ENCODE peak calls at places on chromosomes 2 and 18, in six cellular contexts. R is IMR-90, H is hepatocyte, T is endothelial cell, A is HCT116, W is mesothelial cell of epicardium. Y is an unnamed sample.

GRCh38 chr18:3623769-3624545 is 174.0 kb downstream of the TGIF1 start:
- DNase-seq in R (peak), H (peak), T (peak), A (peak), W (peak), Y (peak)

GRCh38 chr18:35239314-35239713 is 1.5 kb upstream of the ZNF397 start:
- DNase-seq in R (no peak), H (no peak), T (no peak), A (no peak), W (no peak), Y (no peak)

GRCh38 chr2:147554708-147555107 is 290.1 kb upstream of the ACVR2A start:
- DNase-seq in R (no peak), H (no peak), T (no peak), A (no peak), W (no peak), Y (no peak)

GRCh38 chr2:68463287-68463877 is 3.7 kb downstream of the FBXO48 start:
- DNase-seq in R (peak), H (peak), T (no peak), A (peak), W (no peak), Y (no peak)

GRCh38 chr18:62398291-62398690 is 73.2 kb downstream of the TNFRSF11A start:
- DNase-seq in R (no peak), H (no peak), T (no peak), A (no peak), W (no peak), Y (no peak)

GRCh38 chr2:58047969-58048368 is 1.4 kb downstream of the VRK2 start:
- DNase-seq in R (no peak), H (no peak), T (no peak), A (no peak), W (no peak), Y (no peak)

GRCh38 chr2:165369131-165369935 is 100.2 kb upstream of the CSRNP3 start:
- DNase-seq in R (no peak), H (peak), T (no peak), A (no peak), W (no peak), Y (peak)

GRCh38 chr2:19351914-19352697 is 6.3 kb downstream of the OSR1 start:
- DNase-seq in R (no peak), H (no peak), T (no peak), A (no peak), W (no peak), Y (no peak)

GRCh38 chr2:71742953-71743601 is 289.7 kb downstream of the DYSF start:
- DNase-seq in R (peak), H (peak), T (no peak), A (peak), W (no peak), Y (peak)

GRCh38 chr2:150606380-150607060 is 119.1 kb upstream of the RND3 start:
- DNase-seq in R (peak), H (no peak), T (no peak), A (no peak), W (no peak), Y (no peak)

GRCh38 chr2:105789745-105790466 is 45.2 kb downstream of the NCK2 start:
- DNase-seq in R (peak), H (no peak), T (no peak), A (no peak), W (no peak), Y (peak)

GRCh38 chr18:22391571-22392359 is 25.9 kb downstream of the CTAGE1 start:
- DNase-seq in R (peak), H (peak), T (no peak), A (no peak), W (peak), Y (peak)

GRCh38 chr2:215870986-215871385 is 142.4 kb downstream of the MREG start:
- DNase-seq in R (no peak), H (no peak), T (peak), A (peak), W (no peak), Y (peak)

GRCh38 chr18:79659733-79660132 is 19.9 kb upstream of the CTDP1 start:
- DNase-seq in R (no peak), H (no peak), T (no peak), A (no peak), W (no peak), Y (no peak)

GRCh38 chr18:79662051-79662450 is 17.6 kb upstream of the CTDP1 start:
- DNase-seq in R (no peak), H (no peak), T (no peak), A (no peak), W (no peak), Y (no peak)

DNA sequence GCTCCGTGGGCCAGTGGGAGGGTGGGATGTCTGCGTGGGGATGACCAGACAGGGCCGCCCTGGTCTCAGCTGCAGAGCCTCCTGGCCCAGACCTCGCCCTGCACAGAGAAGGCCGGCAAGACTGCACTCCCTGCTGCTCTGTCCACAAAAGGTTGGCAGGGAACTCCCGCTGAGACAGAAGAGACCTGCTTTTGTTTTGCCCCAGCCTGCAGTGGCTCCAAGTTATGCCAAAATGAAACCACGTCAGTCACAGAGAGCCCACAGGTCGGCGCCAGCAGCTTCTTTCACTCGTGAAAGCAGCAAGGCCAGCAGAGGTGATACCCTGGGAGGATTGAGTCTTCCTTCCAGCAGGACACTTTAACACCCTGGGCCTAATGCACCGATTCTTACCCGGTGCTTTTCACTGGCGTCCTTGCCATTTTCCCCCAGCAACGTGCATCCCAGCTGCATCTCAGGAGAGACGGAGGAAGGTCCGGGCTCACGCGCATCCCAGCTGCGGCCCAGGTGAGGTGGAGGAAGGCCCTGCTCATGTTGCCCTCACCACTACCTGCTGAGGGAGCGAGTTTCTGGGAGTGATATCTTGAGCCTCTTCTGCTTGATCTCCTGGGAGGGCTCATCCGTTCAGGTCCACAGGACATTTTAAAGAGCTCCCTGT is 22.1 kb upstream of the CTDP1 start:
- DNase-seq in R (no peak), H (no peak), T (no peak), A (no peak), W (no peak), Y (no peak)
- TF ChIP-seq CTCF in R (no peak), H (no peak), T (no peak), A (no peak), W (no peak), Y (peak)

GRCh38 chr2:189574793-189575475 is 5.7 kb downstream of the SLC40A1 start:
- DNase-seq in R (no peak), H (peak), T (no peak), A (no peak), W (no peak), Y (no peak)

GRCh38 chr2:189570565-189570964 is 10.0 kb downstream of the SLC40A1 start:
- DNase-seq in R (peak), H (no peak), T (no peak), A (no peak), W (no peak), Y (no peak)

GRCh38 chr2:189566046-189566445 is 14.5 kb downstream of the SLC40A1 start:
- DNase-seq in R (no peak), H (no peak), T (no peak), A (no peak), W (no peak), Y (no peak)

DNA sequence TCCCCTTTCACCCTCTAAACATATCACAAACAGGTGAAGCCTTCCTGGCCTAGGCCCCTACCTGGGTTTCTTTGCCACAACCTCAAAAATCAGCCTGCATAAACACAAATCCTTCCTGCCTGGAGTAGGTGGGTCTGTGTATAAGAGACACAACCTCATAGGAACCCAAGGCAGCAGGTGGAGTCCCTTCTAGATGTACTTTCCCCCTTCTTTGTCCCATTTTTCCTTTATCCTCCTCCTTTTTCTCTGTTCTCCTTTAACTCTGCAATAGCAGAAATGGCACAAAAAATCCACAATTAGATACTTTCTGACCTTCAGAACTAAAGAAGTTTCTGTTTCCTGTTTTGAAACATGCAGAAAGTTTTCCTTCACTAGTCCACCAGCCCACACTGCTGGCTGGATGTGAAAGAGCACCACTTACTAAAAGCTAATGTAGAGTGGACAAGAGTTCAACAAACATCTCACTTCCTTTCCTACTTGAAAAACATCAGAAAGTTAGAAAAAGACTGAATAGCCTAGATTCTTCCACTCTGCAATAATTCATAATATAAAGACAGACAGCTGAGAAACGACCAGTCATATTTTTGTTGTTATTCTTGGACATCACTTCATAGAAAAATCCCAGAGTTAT is 11.2 kb downstream of the SLC40A1 start:
- DNase-seq in R (peak), H (no peak), T (no peak), A (no peak), W (no peak), Y (no peak)
- TF ChIP-seq CTCF in R (peak), H (no peak), T (no peak), A (no peak), W (no peak), Y (no peak)

GRCh38 chr2:24929230-24929629 is 9.2 kb upstream of the ADCY3 start:
- DNase-seq in R (no peak), H (no peak), T (no peak), A (no peak), W (no peak), Y (no peak)
- TF ChIP-seq CTCF in R (no peak), H (no peak), T (no peak), A (no peak), W (no peak), Y (no peak)

GRCh38 chr2:16615687-16616615 is 49.7 kb downstream of the CYRIA start:
- DNase-seq in R (no peak), H (no peak), T (no peak), A (no peak), W (no peak), Y (no peak)
- TF ChIP-seq CTCF in R (no peak), H (no peak), T (no peak), A (no peak), W (no peak), Y (no peak)

DNA sequence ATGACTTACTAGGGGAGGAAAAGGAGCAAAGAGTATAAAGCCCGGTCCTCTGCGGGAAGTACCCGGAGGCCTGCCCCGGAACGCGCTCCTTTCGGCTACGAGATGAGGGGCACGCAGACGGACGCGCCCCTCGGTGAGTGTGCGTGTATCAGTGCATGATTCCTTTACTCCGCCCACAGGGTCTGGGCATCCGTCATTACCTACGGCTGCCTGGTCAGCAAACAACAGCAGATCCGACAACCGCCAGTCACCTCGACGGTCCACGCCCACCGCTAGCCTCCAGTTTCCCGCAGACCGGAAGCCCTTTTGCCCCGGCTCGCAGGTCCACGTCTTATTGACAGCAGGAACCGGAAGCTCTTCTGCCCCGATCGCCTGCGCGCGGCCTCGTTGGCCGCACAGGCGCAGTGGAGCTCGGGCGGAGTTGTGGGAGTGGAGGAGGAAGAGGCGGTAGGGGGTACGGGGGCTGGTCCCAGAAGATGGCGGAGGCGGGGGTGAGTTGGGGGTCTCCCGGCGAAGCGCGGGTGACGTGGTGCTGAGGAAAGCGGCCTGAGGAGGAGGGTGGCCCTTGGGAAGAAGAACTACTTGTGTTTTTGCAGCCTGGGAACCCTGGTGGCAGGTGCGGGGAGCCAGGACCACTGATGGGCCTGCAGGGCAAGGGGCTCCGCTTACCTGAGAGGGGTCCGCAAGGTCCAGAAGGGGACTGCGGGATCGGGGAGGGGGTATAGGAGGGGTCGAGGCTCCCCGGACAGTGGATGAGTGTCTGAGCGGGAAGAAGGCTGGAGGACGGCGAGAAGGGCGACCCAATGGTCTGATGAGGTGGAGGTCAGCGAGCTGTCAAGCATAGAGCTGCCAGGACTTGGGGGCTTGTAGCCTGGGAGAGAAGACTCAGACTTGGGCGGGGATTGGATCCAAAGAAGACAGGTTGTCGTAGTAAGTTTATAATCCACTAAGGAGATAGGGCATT is at the start of gene INSIG2:
- DNase-seq in R (peak), H (peak), T (peak), A (peak), W (peak), Y (peak)
- TF ChIP-seq CTCF in R (no peak), H (no peak), T (no peak), A (no peak), W (no peak), Y (no peak)

GRCh38 chr2:101550555-101550954 is 75.6 kb upstream of the RFX8 start:
- DNase-seq in R (no peak), H (no peak), T (no peak), A (no peak), W (no peak), Y (no peak)

GRCh38 chr2:101540518-101540917 is 65.6 kb upstream of the RFX8 start:
- DNase-seq in R (peak), H (no peak), T (no peak), A (no peak), W (no peak), Y (no peak)

GRCh38 chr2:101545940-101546339 is 71.0 kb upstream of the RFX8 start:
- DNase-seq in R (no peak), H (no peak), T (no peak), A (no peak), W (no peak), Y (no peak)

GRCh38 chr2:101551489-101551888 is 76.6 kb upstream of the RFX8 start:
- DNase-seq in R (no peak), H (no peak), T (no peak), A (no peak), W (no peak), Y (no peak)

DNA sequence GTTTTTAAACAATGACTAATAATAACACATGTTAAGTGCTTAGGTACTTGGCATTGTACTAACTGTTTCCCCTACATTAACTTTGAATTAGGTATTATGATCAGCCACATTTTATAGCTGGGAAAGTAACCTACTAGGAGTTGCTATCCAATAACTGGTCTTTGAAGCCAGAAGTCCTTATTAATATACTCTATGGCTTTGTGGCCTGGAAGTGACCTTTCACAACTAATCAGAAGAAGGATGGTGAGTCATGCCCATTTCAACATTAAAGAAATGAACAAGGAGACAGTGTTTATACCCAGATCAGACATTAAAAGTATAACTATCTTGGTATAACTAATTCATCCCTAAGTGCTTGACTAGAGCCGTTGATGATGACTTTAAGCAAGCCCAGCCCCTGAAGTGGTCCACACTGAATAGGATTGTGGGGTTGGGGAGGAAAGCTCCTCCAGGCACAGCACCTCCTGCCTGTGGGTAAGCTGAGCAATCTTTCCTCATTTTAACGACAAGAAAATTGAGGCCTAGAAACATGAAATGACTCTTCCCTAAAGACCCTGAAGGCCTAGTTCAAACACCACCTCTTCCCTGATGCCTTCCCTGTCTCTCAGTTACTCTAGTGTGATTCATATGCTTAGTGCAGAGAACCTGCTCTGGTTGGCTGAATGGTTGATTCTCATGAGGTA is 71.6 kb upstream of the RFX8 start:
- DNase-seq in R (peak), H (no peak), T (no peak), A (peak), W (no peak), Y (peak)
- TF ChIP-seq CTCF in R (no peak), H (no peak), T (no peak), A (no peak), W (no peak), Y (no peak)

GRCh38 chr2:40448476-40449079 is 3.3 kb downstream of the SLC8A1 start:
- DNase-seq in R (peak), H (no peak), T (peak), A (peak), W (no peak), Y (no peak)
- TF ChIP-seq CTCF in R (peak), H (peak), T (peak), A (peak), W (no peak), Y (peak)

GRCh38 chr18:37085362-37085761 is 256.4 kb downstream of the KIAA1328 start:
- DNase-seq in R (no peak), H (no peak), T (no peak), A (no peak), W (no peak), Y (no peak)
- TF ChIP-seq CTCF in R (no peak), H (no peak), T (no peak), A (no peak), W (no peak), Y (no peak)

DNA sequence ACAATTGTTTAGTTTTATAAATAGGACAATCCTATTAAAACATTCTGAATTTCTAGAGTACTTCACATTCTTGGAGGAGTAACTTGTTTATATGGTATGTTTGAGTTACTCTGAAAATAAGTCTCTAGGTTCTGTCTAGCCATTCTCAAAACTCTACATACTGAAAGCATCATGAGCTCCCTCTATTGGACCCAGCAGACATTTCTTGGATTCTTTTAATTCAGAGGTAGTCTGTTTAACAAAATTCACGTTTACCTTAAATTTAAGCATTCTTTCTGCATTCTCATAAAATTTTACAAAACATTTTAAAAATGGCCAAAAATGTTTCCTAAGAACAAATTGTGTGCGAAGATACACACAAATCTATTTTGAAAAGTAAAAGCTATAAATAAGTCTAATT is 15.3 kb downstream of the SP9 start:
- DNase-seq in R (peak), H (peak), T (no peak), A (no peak), W (no peak), Y (no peak)
- TF ChIP-seq CTCF in R (peak), H (peak), T (peak), A (no peak), W (peak), Y (peak)

Y was measured in RWPE1.